ENCODE peak calls at places on chromosomes 12 and 14, in six cellular contexts. L is breast epithelium, V is brain microvascular endothelial cell, P is lower lobe of right lung, B is body of pancreas, S is neural progenitor cell. E is an unnamed sample.

GRCh38 chr12:120139958-120140357 is 23.4 kb upstream of the RAB35 start:
- DNase-seq in B (no peak), L (no peak), P (no peak), S (no peak), V (no peak), E (no peak)

GRCh38 chr12:118326971-118327370 is 45.7 kb downstream of the TAOK3 start:
- DNase-seq in P (no peak), L (no peak), B (no peak), S (no peak), V (no peak), E (no peak)

GRCh38 chr12:22657538-22657937 is 32.6 kb downstream of the ETNK1 start:
- DNase-seq in L (no peak), S (no peak), V (peak; percentile 16), P (no peak), B (no peak), E (no peak)

GRCh38 chr14:22715186-22715812 is 51.2 kb upstream of the OXA1L start:
- DNase-seq in L (no peak), P (no peak), S (no peak), V (no peak), B (no peak), E (no peak)

GRCh38 chr12:64723630-64724029 is 35.6 kb downstream of the GNS start:
- DNase-seq in L (no peak), V (no peak), P (no peak), B (no peak), S (no peak), E (no peak)

GRCh38 chr12:24537241-24537860 is 411.6 kb downstream of the BCAT1 start:
- DNase-seq in P (no peak), S (no peak), B (no peak), V (no peak), L (no peak), E (no peak)

GRCh38 chr12:57263096-57263495 is 12.1 kb upstream of the STAC3 start:
- DNase-seq in L (no peak), V (no peak), P (no peak), S (no peak), B (no peak), E (no peak)

GRCh38 chr12:76790564-76791552 is 26.9 kb downstream of the ZDHHC17 start:
- DNase-seq in L (no peak), V (no peak), S (peak; percentile 46), B (no peak), P (no peak), E (no peak)

GRCh38 chr12:104137175-104137901 is 672 bp downstream of the NFYB start:
- DNase-seq in L (peak; percentile 26), V (no peak), P (peak; percentile 56), S (peak; percentile 69), B (peak; percentile 45), E (peak; percentile 81)

GRCh38 chr14:86035882-86036281 is 505.9 kb downstream of the FLRT2 start:
- DNase-seq in B (no peak), L (no peak), P (no peak), S (peak; percentile 34), V (no peak), E (no peak)

GRCh38 chr14:52052289-52052943 is 16.4 kb downstream of the NID2 start:
- DNase-seq in L (no peak), B (no peak), P (no peak), V (peak; percentile 55), S (no peak), E (no peak)

GRCh38 chr14:34219661-34220060 is 242.4 kb downstream of the SPTSSA start:
- DNase-seq in S (no peak), B (no peak), L (no peak), P (no peak), V (no peak), E (no peak)
- H3K27ac ChIP-seq in S (no peak overlapping the region), B (no peak overlapping the region), L (no peak overlapping the region), P (no peak overlapping the region), V (no peak overlapping the region), E (no peak overlapping the region)

GRCh38 chr12:132634411-132634990 is 15.9 kb downstream of the P2RX2 start:
- DNase-seq in V (no peak), P (no peak), L (no peak), S (no peak), B (no peak), E (peak; percentile 65)

GRCh38 chr12:132631357-132632065 is 12.9 kb downstream of the P2RX2 start:
- DNase-seq in L (no peak), P (no peak), S (no peak), V (no peak), B (peak; percentile 2), E (peak; percentile 44)

GRCh38 chr12:132633901-132634300 is 15.3 kb downstream of the P2RX2 start:
- DNase-seq in L (no peak), V (no peak), P (no peak), S (no peak), B (peak; percentile 6), E (no peak)

GRCh38 chr12:132632521-132633228 is 14.1 kb downstream of the P2RX2 start:
- DNase-seq in B (peak; percentile 5), P (no peak), L (no peak), V (no peak), S (no peak), E (peak; percentile 51)

GRCh38 chr12:132633398-132633797 is 14.8 kb downstream of the P2RX2 start:
- DNase-seq in V (no peak), L (no peak), P (no peak), B (no peak), S (no peak), E (no peak)
- H3K27ac ChIP-seq in V (no peak overlapping the region), L (no peak overlapping the region), P (no peak overlapping the region), B (no peak overlapping the region), S (no peak overlapping the region), E (no peak overlapping the region)

GRCh38 chr14:61581955-61582615 is 113.2 kb upstream of the HIF1A start:
- DNase-seq in L (no peak), P (no peak), B (no peak), S (no peak), V (no peak), E (no peak)

GRCh38 chr14:61578745-61579144 is 116.6 kb upstream of the HIF1A start:
- DNase-seq in P (no peak), B (no peak), L (no peak), V (no peak), S (no peak), E (no peak)

GRCh38 chr14:61582815-61583214 is 112.5 kb upstream of the HIF1A start:
- DNase-seq in P (no peak), V (no peak), B (no peak), S (no peak), L (no peak), E (no peak)

GRCh38 chr14:61584258-61584657 is 111.1 kb upstream of the HIF1A start:
- DNase-seq in B (no peak), P (no peak), V (peak; percentile 87), S (no peak), L (no peak), E (no peak)

GRCh38 chr14:61581340-61581739 is 114.0 kb upstream of the HIF1A start:
- DNase-seq in V (no peak), B (no peak), P (no peak), S (no peak), L (no peak), E (no peak)
- H3K27ac ChIP-seq in V (no peak overlapping the region), B (peak overlapping the region; percentile 8), P (no peak overlapping the region), S (no peak overlapping the region), L (no peak overlapping the region), E (no peak overlapping the region)

GRCh38 chr12:100799770-100800169 is 5.2 kb downstream of the ANO4 start:
- DNase-seq in P (no peak), S (no peak), V (no peak), L (no peak), B (no peak), E (no peak)
- H3K27ac ChIP-seq in P (no peak overlapping the region), S (no peak overlapping the region), V (no peak overlapping the region), L (no peak overlapping the region), B (no peak overlapping the region), E (no peak overlapping the region)

DNA sequence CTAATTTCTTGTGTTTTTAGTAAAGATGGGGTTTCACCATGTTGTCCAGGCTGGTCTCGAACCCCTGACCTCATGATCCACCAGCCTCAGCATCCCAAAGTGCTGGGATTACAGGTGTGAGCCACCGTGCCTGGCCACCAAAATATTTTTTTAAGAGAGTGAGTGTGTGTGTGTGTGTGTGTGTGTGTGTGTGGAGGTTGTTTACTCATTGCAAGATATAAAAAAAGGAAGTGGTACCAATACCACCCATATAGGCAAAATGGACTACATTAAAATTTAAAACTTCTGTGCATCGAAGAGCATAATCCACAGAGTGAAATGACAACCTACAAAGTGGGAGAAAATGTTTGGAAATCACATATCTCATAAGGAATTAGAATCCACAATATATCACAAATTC is 15.5 kb upstream of the CLEC2A start:
- DNase-seq in S (no peak), V (no peak), B (no peak), L (no peak), P (no peak), E (no peak)
- H3K27ac ChIP-seq in S (no peak overlapping the region), V (no peak overlapping the region), B (no peak overlapping the region), L (no peak overlapping the region), P (no peak overlapping the region), E (no peak overlapping the region)

GRCh38 chr12:55934343-55934742 is 3.4 kb downstream of the DGKA start:
- DNase-seq in L (no peak), B (no peak), S (no peak), V (no peak), P (no peak), E (no peak)

GRCh38 chr12:55933158-55933798 is 2.3 kb downstream of the DGKA start:
- DNase-seq in V (no peak), L (no peak), B (peak; percentile 31), S (no peak), P (no peak), E (no peak)

GRCh38 chr12:55932546-55932919 is 1.6 kb downstream of the DGKA start:
- DNase-seq in S (no peak), P (no peak), B (no peak), L (no peak), V (peak; percentile 27), E (no peak)

GRCh38 chr12:55934773-55935172 is 3.8 kb downstream of the DGKA start:
- DNase-seq in S (no peak), V (no peak), B (no peak), L (no peak), P (no peak), E (no peak)

GRCh38 chr12:55933799-55934174 is 2.8 kb downstream of the DGKA start:
- DNase-seq in S (no peak), B (no peak), V (no peak), L (no peak), P (no peak), E (no peak)
- H3K27ac ChIP-seq in S (no peak overlapping the region), B (no peak overlapping the region), V (no peak overlapping the region), L (no peak overlapping the region), P (no peak overlapping the region), E (no peak overlapping the region)

DNA sequence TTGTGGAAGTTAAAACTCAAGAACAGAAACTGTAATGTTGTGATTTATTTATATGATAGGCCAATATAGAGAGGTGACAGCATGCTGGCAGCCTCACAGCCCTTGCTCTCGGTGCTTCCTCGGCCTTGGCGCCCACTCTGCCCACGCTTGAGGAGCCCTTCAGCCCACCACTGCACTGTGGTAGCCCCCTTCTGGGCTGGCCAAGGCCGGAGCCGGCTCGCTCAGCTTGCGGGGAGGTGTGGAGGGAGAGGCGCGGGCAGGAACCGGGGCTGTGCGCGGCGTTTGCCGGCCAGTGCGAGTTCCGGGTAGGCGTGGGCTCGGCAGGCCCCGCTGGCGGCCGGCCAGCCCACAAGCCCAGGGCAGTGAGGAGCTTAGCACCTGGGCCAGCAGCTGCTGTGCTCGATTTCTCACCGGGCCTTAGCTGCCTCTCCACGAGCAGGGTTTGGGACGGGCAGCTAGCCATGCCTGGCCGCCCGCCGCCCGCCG is 65.8 kb upstream of the SLC8A3 start:
- DNase-seq in B (peak; percentile 88), S (peak; percentile 70), V (no peak), P (peak; percentile 65), L (peak; percentile 25), E (no peak)
- H3K27ac ChIP-seq in B (peak overlapping the region; percentile 62), S (no peak overlapping the region), V (no peak overlapping the region), P (no peak overlapping the region), L (no peak overlapping the region), E (no peak overlapping the region)

GRCh38 chr14:96105921-96106441 is 66.8 kb downstream of the C14orf132 start:
- DNase-seq in V (no peak), L (peak; percentile 64), P (no peak), S (no peak), B (peak; percentile 44), E (peak; percentile 81)
- H3K27ac ChIP-seq in V (no peak overlapping the region), L (peak overlapping the region; percentile 77), P (no peak overlapping the region), S (no peak overlapping the region), B (no peak overlapping the region), E (no peak overlapping the region)